ENCODE peak calls at places on chromosomes 2 and 18, in eight cellular contexts. W, L, P, J, H, U, M and N are unnamed samples.

GRCh38 chr2:121897335-121897970 is 142.0 kb downstream of the TSN start:
- DNase-seq in W (no peak), L (no peak), P (peak; percentile 4), J (no peak), H (peak; percentile 27), U (peak; percentile 46), M (peak; percentile 68), N (no peak)

GRCh38 chr18:22844184-22844583 is 88.9 kb upstream of the RBBP8 start:
- DNase-seq in W (no peak), L (no peak), P (peak; percentile 47), J (no peak), H (no peak), U (no peak), M (no peak), N (peak; percentile 82)

GRCh38 chr18:48663931-48664847 is 125.4 kb downstream of the CTIF start:
- DNase-seq in W (peak; percentile 71), L (peak; percentile 67), P (peak; percentile 22), J (no peak), H (peak; percentile 36), U (peak; percentile 72), M (peak; percentile 63), N (no peak)

GRCh38 chr2:74317696-74318095 is 25.5 kb downstream of the SLC4A5 start:
- DNase-seq in W (no peak), L (no peak), P (no peak), J (no peak), H (no peak), U (no peak), M (no peak), N (no peak)

GRCh38 chr2:160492401-160493226 is 993 bp downstream of the RBMS1 start:
- DNase-seq in W (peak; percentile 74), L (peak; percentile 42), P (peak; percentile 64), J (peak; percentile 93), H (peak; percentile 67), U (peak; percentile 95), M (peak; percentile 80), N (peak; percentile 42)

GRCh38 chr2:3505771-3506170 is 13.6 kb downstream of the ADI1 start:
- DNase-seq in W (no peak), L (no peak), P (no peak), J (no peak), H (peak; percentile 23), U (no peak), M (no peak), N (no peak)

GRCh38 chr18:62715829-62716678 is 713 bp downstream of the PHLPP1 start:
- DNase-seq in W (peak; percentile 59), L (no peak), P (peak; percentile 42), J (peak; percentile 91), H (peak; percentile 59), U (peak; percentile 74), M (peak; percentile 72), N (peak; percentile 52)

GRCh38 chr2:63590621-63591408 is 2.1 kb downstream of the MDH1 start:
- DNase-seq in W (no peak), L (no peak), P (no peak), J (no peak), H (no peak), U (no peak), M (peak; percentile 66), N (no peak)

GRCh38 chr2:162629499-162629898 is 209.1 kb downstream of the KCNH7 start:
- DNase-seq in W (no peak), L (no peak), P (no peak), J (no peak), H (no peak), U (no peak), M (no peak), N (no peak)

GRCh38 chr2:67650292-67651133 is 253.4 kb downstream of the ETAA1 start:
- DNase-seq in W (peak; percentile 81), L (peak; percentile 53), P (peak; percentile 94), J (peak; percentile 92), H (peak; percentile 96), U (peak; percentile 80), M (peak; percentile 98), N (peak; percentile 69)
- TF ChIP-seq CTCF in W (peak; percentile 68), L (peak; percentile 35), P (peak; percentile 78), J (peak; percentile 60), H (peak; percentile 93), U (peak; percentile 78), M (peak; percentile 95), N (peak; percentile 92)

DNA sequence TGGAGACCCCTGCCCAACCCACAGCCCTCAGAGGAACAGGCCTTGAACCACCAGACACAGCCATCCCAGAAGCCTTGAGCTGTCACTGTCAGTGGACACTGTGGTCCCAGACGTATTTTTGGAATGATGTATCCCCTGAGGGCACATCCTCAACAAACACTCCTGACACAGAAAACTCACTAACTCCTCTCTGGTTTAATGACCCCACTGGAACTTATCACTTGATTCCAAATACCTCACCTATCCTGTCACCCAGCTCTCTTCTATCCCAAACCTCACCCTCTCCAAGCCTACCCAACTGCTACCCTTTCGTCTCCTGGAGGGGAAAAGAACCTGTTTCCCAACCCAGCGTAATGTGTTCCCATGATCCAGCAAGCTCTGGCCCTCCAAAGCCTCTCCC is 111.6 kb downstream of the MREG start:
- DNase-seq in W (no peak), L (no peak), P (no peak), J (no peak), H (no peak), U (no peak), M (no peak), N (no peak)
- H3K4me1 ChIP-seq in W (no peaks in the 10 kb centered on the region), L (peaks cover 13% of the 10 kb centered on the region), P (peaks cover 5% of the 10 kb centered on the region), J (no peaks in the 10 kb centered on the region), H (peaks cover 8% of the 10 kb centered on the region), U (no peaks in the 10 kb centered on the region), M (no peaks in the 10 kb centered on the region), N (no peaks in the 10 kb centered on the region)

GRCh38 chr2:100879296-100879695 is 59.4 kb downstream of the NPAS2 start:
- DNase-seq in W (no peak), L (no peak), P (no peak), J (no peak), H (no peak), U (no peak), M (no peak), N (no peak)

GRCh38 chr2:100877555-100877954 is 57.6 kb downstream of the NPAS2 start:
- DNase-seq in W (peak; percentile 31), L (no peak), P (peak; percentile 47), J (no peak), H (peak; percentile 63), U (no peak), M (peak; percentile 82), N (no peak)

GRCh38 chr2:100875516-100876230 is 55.7 kb downstream of the NPAS2 start:
- DNase-seq in W (no peak), L (no peak), P (peak; percentile 79), J (no peak), H (no peak), U (peak; percentile 68), M (no peak), N (no peak)

GRCh38 chr2:100878000-100878786 is 58.3 kb downstream of the NPAS2 start:
- DNase-seq in W (peak; percentile 64), L (no peak), P (no peak), J (peak; percentile 83), H (no peak), U (no peak), M (peak; percentile 38), N (no peak)

DNA sequence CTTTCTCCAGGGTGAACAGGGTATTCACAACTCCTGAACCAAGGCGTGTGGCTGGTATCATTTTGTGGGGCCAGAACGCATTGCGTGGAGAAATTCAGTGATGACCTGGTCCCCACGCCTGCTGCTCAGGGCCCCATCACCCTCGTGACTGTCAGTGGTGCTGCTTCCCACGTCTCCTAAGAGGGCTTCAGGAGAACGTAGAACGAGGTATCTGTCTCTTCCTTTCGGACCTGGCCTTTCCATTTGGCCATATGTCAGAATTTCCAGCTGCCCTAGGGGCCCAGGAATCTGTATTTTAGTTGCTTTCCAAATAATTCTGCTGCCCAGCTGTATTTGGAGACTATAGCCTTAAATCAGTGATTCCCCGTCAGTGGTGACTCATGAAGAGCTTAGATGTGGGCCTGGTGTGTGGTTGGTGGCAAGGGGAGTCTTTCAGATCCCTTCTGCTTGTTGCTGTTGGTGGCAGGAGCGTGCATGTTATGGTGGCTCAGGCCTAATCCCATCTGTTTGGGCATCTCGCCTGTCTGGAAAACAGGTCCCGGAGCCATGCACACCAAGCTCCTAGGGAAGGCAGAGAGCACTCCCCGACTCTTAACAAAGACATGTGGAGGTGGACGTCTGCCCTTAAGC is 56.4 kb downstream of the NPAS2 start:
- DNase-seq in W (no peak), L (no peak), P (peak; percentile 42), J (no peak), H (peak; percentile 41), U (no peak), M (no peak), N (no peak)
- H3K27ac ChIP-seq in W (no peak overlapping the region), L (no peak overlapping the region), P (peak overlapping the region; percentile 35), J (no peak overlapping the region), H (no peak overlapping the region), U (no peak overlapping the region), M (no peak overlapping the region), N (no peak overlapping the region)

GRCh38 chr18:13826209-13826608 is 2.3 kb downstream of the MC5R start:
- DNase-seq in W (no peak), L (no peak), P (no peak), J (no peak), H (no peak), U (no peak), M (no peak), N (no peak)

GRCh38 chr18:13834501-13835015 is 10.6 kb downstream of the MC5R start:
- DNase-seq in W (no peak), L (no peak), P (no peak), J (no peak), H (no peak), U (no peak), M (no peak), N (no peak)

GRCh38 chr18:13836559-13836958 is 12.6 kb downstream of the MC5R start:
- DNase-seq in W (no peak), L (no peak), P (no peak), J (no peak), H (no peak), U (no peak), M (no peak), N (no peak)

GRCh38 chr18:13835202-13835601 is 11.3 kb downstream of the MC5R start:
- DNase-seq in W (no peak), L (no peak), P (no peak), J (no peak), H (no peak), U (peak; percentile 22), M (no peak), N (no peak)

GRCh38 chr18:13831864-13832508 is 8.0 kb downstream of the MC5R start:
- DNase-seq in W (no peak), L (no peak), P (no peak), J (no peak), H (no peak), U (peak; percentile 35), M (no peak), N (no peak)
- TF ChIP-seq CTCF in W (no peak), L (no peak), P (no peak), J (no peak), H (no peak), U (peak; percentile 49), M (no peak), N (no peak)

GRCh38 chr2:69619725-69620124 is 23.8 kb downstream of the AAK1 start:
- DNase-seq in W (no peak), L (no peak), P (no peak), J (no peak), H (no peak), U (no peak), M (peak; percentile 28), N (no peak)
- H3K4me1 ChIP-seq in W (peaks cover 40% of the 10 kb centered on the region), L (peaks cover 52% of the 10 kb centered on the region), P (peaks cover 8% of the 10 kb centered on the region), J (peaks cover 25% of the 10 kb centered on the region), H (peaks cover 21% of the 10 kb centered on the region), U (no peaks in the 10 kb centered on the region), M (peaks cover 39% of the 10 kb centered on the region), N (peaks cover 12% of the 10 kb centered on the region)

GRCh38 chr2:15941970-15942710 is 1.8 kb downstream of the MYCN start:
- DNase-seq in W (no peak), L (no peak), P (no peak), J (peak; percentile 79), H (no peak), U (peak; percentile 64), M (no peak), N (no peak)
- H3K27ac ChIP-seq in W (no peak overlapping the region), L (peak overlapping the region; percentile 83), P (no peak overlapping the region), J (no peak overlapping the region), H (no peak overlapping the region), U (no peak overlapping the region), M (peak overlapping the region; percentile 74), N (no peak overlapping the region)